ENCODE peak calls at places on chromosomes 1 and 21, in ten cellular contexts. Y is A549; O is Panc1; F is adrenal gland; P is IMR-90; T is CD8-positive, alpha-beta memory T cell; Z is GM23338; H is CD8-positive, alpha-beta T cell; W is uterus; N is body of pancreas. S is an unnamed sample.

GRCh38 chr1:248187363-248187762 is 9.7 kb upstream of the OR2M3 start:
- DNase-seq in Y (no peak), O (no peak), F (no peak), P (no peak), T (no peak), Z (no peak), H (no peak), W (no peak), N (no peak), S (no peak)

GRCh38 chr1:115052454-115053083 is 22.9 kb downstream of the TSHB start:
- DNase-seq in Y (peak; percentile 48), O (peak; percentile 38), F (peak; percentile 53), P (peak; percentile 33), T (peak; percentile 31), Z (peak; percentile 92), H (peak; percentile 63), W (no peak), N (peak; percentile 84), S (no peak)

GRCh38 chr1:46606255-46606965 is 2.3 kb upstream of the MKNK1 start:
- DNase-seq in Y (no peak), O (no peak), F (no peak), P (peak; percentile 25), T (no peak), Z (no peak), H (no peak), W (no peak), N (no peak), S (no peak)

GRCh38 chr1:85569122-85569521 is 11.4 kb upstream of the CCN1 start:
- DNase-seq in Y (no peak), O (no peak), F (no peak), P (peak; percentile 90), T (no peak), Z (no peak), H (no peak), W (no peak), N (no peak), S (no peak)

GRCh38 chr1:88680446-88680845 is 3.6 kb upstream of the PKN2 start:
- DNase-seq in Y (no peak), O (no peak), F (no peak), P (peak; percentile 32), T (no peak), Z (no peak), H (no peak), W (no peak), N (no peak), S (no peak)

GRCh38 chr21:40377135-40377534 is 469.8 kb downstream of the DSCAM start:
- DNase-seq in Y (no peak), O (no peak), F (no peak), P (no peak), T (no peak), Z (no peak), H (no peak), W (no peak), N (no peak), S (no peak)

GRCh38 chr1:170285027-170285426 is 139.3 kb downstream of the NTMT2 start:
- DNase-seq in Y (no peak), O (no peak), F (no peak), P (no peak), T (no peak), Z (peak; percentile 37), H (no peak), W (no peak), N (no peak), S (no peak)

GRCh38 chr1:186094170-186094569 is 280.9 kb downstream of the TPR start:
- DNase-seq in Y (no peak), O (no peak), F (no peak), P (peak; percentile 76), T (no peak), Z (no peak), H (no peak), W (no peak), N (no peak), S (no peak)

GRCh38 chr1:8222789-8223188 is 95.1 kb upstream of the SLC45A1 start:
- DNase-seq in Y (no peak), O (no peak), F (no peak), P (no peak), T (no peak), Z (no peak), H (no peak), W (no peak), N (no peak), S (no peak)

GRCh38 chr1:199123615-199124014 is 484.8 kb downstream of the PTPRC start:
- DNase-seq in Y (no peak), O (no peak), F (no peak), P (peak; percentile 85), T (no peak), Z (no peak), H (no peak), W (no peak), N (no peak), S (no peak)

GRCh38 chr1:205453466-205453865 is 2.4 kb downstream of the BLACAT1 start:
- DNase-seq in Y (no peak), O (no peak), F (no peak), P (no peak), T (no peak), Z (no peak), H (no peak), W (no peak), N (no peak), S (no peak)

GRCh38 chr21:31509108-31510017 is 150.1 kb upstream of the SOD1 start:
- DNase-seq in Y (peak; percentile 44), O (no peak), F (no peak), P (no peak), T (peak; percentile 28), Z (peak; percentile 84), H (peak; percentile 71), W (no peak), N (no peak), S (no peak)

GRCh38 chr1:160101037-160101716 is 2.8 kb upstream of the IGSF8 start:
- DNase-seq in Y (peak; percentile 89), O (no peak), F (peak; percentile 87), P (peak; percentile 62), T (peak; percentile 62), Z (peak; percentile 91), H (peak; percentile 72), W (peak; percentile 74), N (peak; percentile 86), S (peak; percentile 88)

GRCh38 chr1:78073441-78073840 is 27.7 kb downstream of the GIPC2 start:
- DNase-seq in Y (no peak), O (no peak), F (no peak), P (no peak), T (no peak), Z (no peak), H (no peak), W (no peak), N (no peak), S (no peak)

GRCh38 chr21:42248783-42249597 is 30.1 kb downstream of the ABCG1 start:
- DNase-seq in Y (no peak), O (no peak), F (no peak), P (no peak), T (no peak), Z (no peak), H (no peak), W (no peak), N (no peak), S (no peak)

DNA sequence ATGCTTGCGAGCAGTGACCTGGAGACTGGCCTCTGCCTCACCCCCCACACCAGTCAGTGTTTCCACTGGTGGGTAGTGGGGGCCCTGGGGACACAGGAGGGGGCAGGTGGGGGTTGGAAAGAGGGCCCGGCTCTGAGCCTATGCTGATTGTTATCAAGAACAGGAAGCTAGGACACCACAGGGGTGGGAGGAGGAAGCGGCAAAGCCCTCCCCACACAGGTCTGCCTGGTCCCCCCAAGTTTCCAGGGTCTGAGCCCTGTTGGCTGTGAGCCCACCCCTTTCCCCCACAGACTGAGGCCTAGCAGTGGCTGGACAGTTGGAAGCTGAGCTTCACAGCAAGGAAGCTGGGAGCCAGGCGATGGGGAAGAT is 1.6 kb upstream of the PTPN7 start:
- DNase-seq in Y (no peak), O (no peak), F (no peak), P (no peak), T (peak; percentile 58), Z (no peak), H (peak; percentile 57), W (no peak), N (no peak), S (no peak)
- H3K4me1 ChIP-seq in Y (peaks cover 13% of the 10 kb centered on the region), O (no peaks in the 10 kb centered on the region), F (peaks cover 4% of the 10 kb centered on the region), P (no peaks in the 10 kb centered on the region), T (peaks cover 79% of the 10 kb centered on the region), Z (peaks cover 14% of the 10 kb centered on the region), H (peaks cover 87% of the 10 kb centered on the region), W (no peaks in the 10 kb centered on the region), N (no peaks in the 10 kb centered on the region), S (no peaks in the 10 kb centered on the region)

GRCh38 chr1:177384461-177384860 is 213.7 kb downstream of the BRINP2 start:
- DNase-seq in Y (no peak), O (no peak), F (peak; percentile 11), P (peak; percentile 6), T (no peak), Z (no peak), H (no peak), W (no peak), N (no peak), S (no peak)
- H3K4me1 ChIP-seq in Y (no peaks in the 10 kb centered on the region), O (no peaks in the 10 kb centered on the region), F (no peaks in the 10 kb centered on the region), P (no peaks in the 10 kb centered on the region), T (no peaks in the 10 kb centered on the region), Z (no peaks in the 10 kb centered on the region), H (no peaks in the 10 kb centered on the region), W (no peaks in the 10 kb centered on the region), N (no peaks in the 10 kb centered on the region), S (no peaks in the 10 kb centered on the region)

GRCh38 chr21:45358711-45359310 is 46.2 kb upstream of the COL18A1 start:
- DNase-seq in Y (no peak), O (no peak), F (no peak), P (no peak), T (no peak), Z (no peak), H (no peak), W (no peak), N (no peak), S (no peak)
- H3K4me1 ChIP-seq in Y (peaks cover 26% of the 10 kb centered on the region), O (peaks cover 47% of the 10 kb centered on the region), F (peaks cover 4% of the 10 kb centered on the region), P (peaks cover 8% of the 10 kb centered on the region), T (no peaks in the 10 kb centered on the region), Z (peaks cover 8% of the 10 kb centered on the region), H (no peaks in the 10 kb centered on the region), W (peaks cover 7% of the 10 kb centered on the region), N (peaks cover 30% of the 10 kb centered on the region), S (no peaks in the 10 kb centered on the region)

GRCh38 chr1:26539722-26540121 is 10.2 kb downstream of the RPS6KA1 start:
- DNase-seq in Y (no peak), O (no peak), F (no peak), P (peak; percentile 32), T (no peak), Z (no peak), H (no peak), W (no peak), N (no peak), S (no peak)

GRCh38 chr1:26541431-26541815 is 11.9 kb downstream of the RPS6KA1 start:
- DNase-seq in Y (no peak), O (no peak), F (no peak), P (no peak), T (no peak), Z (no peak), H (no peak), W (no peak), N (no peak), S (no peak)

GRCh38 chr1:26541816-26542711 is 12.5 kb downstream of the RPS6KA1 start:
- DNase-seq in Y (peak; percentile 47), O (no peak), F (peak; percentile 91), P (peak; percentile 78), T (peak; percentile 67), Z (peak; percentile 91), H (peak; percentile 77), W (peak; percentile 69), N (peak; percentile 50), S (peak; percentile 88)

GRCh38 chr1:26538480-26539412 is 9.2 kb downstream of the RPS6KA1 start:
- DNase-seq in Y (peak; percentile 51), O (peak; percentile 28), F (peak; percentile 53), P (peak; percentile 26), T (peak; percentile 31), Z (peak; percentile 78), H (peak; percentile 52), W (no peak), N (peak; percentile 63), S (no peak)

GRCh38 chr1:26540346-26540745 is 10.8 kb downstream of the RPS6KA1 start:
- DNase-seq in Y (no peak), O (no peak), F (no peak), P (no peak), T (no peak), Z (no peak), H (no peak), W (no peak), N (no peak), S (no peak)
- H3K4me1 ChIP-seq in Y (peaks cover 12% of the 10 kb centered on the region), O (peaks cover 3% of the 10 kb centered on the region), F (peaks cover 37% of the 10 kb centered on the region), P (peaks cover 15% of the 10 kb centered on the region), T (peaks cover 84% of the 10 kb centered on the region), Z (peaks cover 4% of the 10 kb centered on the region), H (peaks cover 76% of the 10 kb centered on the region), W (no peaks in the 10 kb centered on the region), N (peaks cover 7% of the 10 kb centered on the region), S (peaks cover 14% of the 10 kb centered on the region)